ENCODE peak calls at places on chromosomes 11 and 22, in six cellular contexts. F, L, X, H, R and U are unnamed samples.
A peak's percentile ranks its signal among the peaks of the same experiment; 100 is the strongest.

GRCh38 chr11:64874308-64874707 is 4.1 kb downstream of the EHD1 start:
- DNase-seq in F (no peak), X (no peak), L (peak; percentile 72), R (no peak), H (no peak), U (no peak)

GRCh38 chr11:118168751-118169150 is 7.7 kb downstream of the SCN2B start:
- DNase-seq in R (no peak), H (no peak), L (no peak), X (no peak), F (no peak), U (peak; percentile 36)

GRCh38 chr22:47628477-47629272 is 866.2 kb downstream of the TBC1D22A start:
- DNase-seq in X (no peak), F (no peak), L (no peak), R (no peak), H (no peak), U (no peak)

GRCh38 chr11:130478881-130479280 is 30.4 kb downstream of the ADAMTS15 start:
- DNase-seq in H (peak; percentile 33), L (no peak), F (no peak), R (no peak), X (no peak), U (no peak)

GRCh38 chr11:116787786-116788486 is at the start of gene ZPR1:
- DNase-seq in F (peak; percentile 83), R (peak; percentile 75), X (no peak), H (peak; percentile 60), L (peak; percentile 87), U (peak; percentile 77)

GRCh38 chr22:24191381-24191841 is 10.1 kb downstream of the SUSD2 start:
- DNase-seq in L (no peak), H (no peak), X (no peak), F (peak; percentile 16), R (no peak), U (no peak)

GRCh38 chr11:8168485-8169257 is at the start of gene RIC3:
- DNase-seq in H (no peak), L (peak; percentile 50), F (peak; percentile 40), R (peak; percentile 41), X (no peak), U (no peak)

GRCh38 chr11:44778200-44779100 is 51.7 kb downstream of the TSPAN18 start:
- DNase-seq in L (no peak), R (no peak), F (no peak), X (no peak), H (no peak), U (no peak)

GRCh38 chr22:32600184-32600583 is 125.6 kb downstream of the FBXO7 start:
- DNase-seq in H (no peak), F (no peak), R (no peak), L (no peak), X (no peak), U (no peak)

GRCh38 chr11:100682247-100682969 is 4.7 kb upstream of the ARHGAP42 start:
- DNase-seq in L (no peak), F (no peak), R (no peak), H (peak; percentile 67), X (peak; percentile 12), U (peak; percentile 5)

GRCh38 chr11:108571001-108571400 is 22.6 kb downstream of the EXPH5 start:
- DNase-seq in L (no peak), R (no peak), X (no peak), F (no peak), H (no peak), U (no peak)

GRCh38 chr11:111946499-111946898 is 9.4 kb downstream of the DIXDC1 start:
- DNase-seq in L (no peak), F (no peak), X (no peak), R (no peak), H (peak; percentile 52), U (no peak)

GRCh38 chr11:78654866-78655265 is 80.2 kb upstream of the NARS2 start:
- DNase-seq in X (no peak), L (no peak), H (no peak), F (no peak), R (no peak), U (no peak)